ENCODE peak calls at places on chromosomes 12 and 14, in four cellular contexts. V, R, E and X are unnamed samples. For H3K36me3 and H3K27me3, the result is how much of the 10 kb centered on the place peaks cover.

GRCh38 chr14:74475678-74476077 is 17.4 kb downstream of the NPC2 start:
- DNase-seq in V (no peak), R (no peak), E (no peak), X (peak)

GRCh38 chr14:59026086-59026485 is 162.4 kb upstream of the DAAM1 start:
- DNase-seq in V (no peak), R (no peak), E (no peak), X (no peak)

GRCh38 chr14:29274890-29275651 is 508.5 kb downstream of the FOXG1 start:
- DNase-seq in V (no peak), R (no peak), E (no peak), X (peak)

GRCh38 chr12:685388-685787 is 22.1 kb upstream of the NINJ2 start:
- DNase-seq in V (no peak), R (no peak), E (no peak), X (no peak)

GRCh38 chr12:116319851-116320621 is 42.5 kb upstream of the MED13L start:
- DNase-seq in V (no peak), R (no peak), E (no peak), X (no peak)

GRCh38 chr12:5796171-5797091 is 148.6 kb downstream of the ANO2 start:
- DNase-seq in V (peak), R (peak), E (peak), X (peak)

GRCh38 chr12:112418596-112419268 is at the start of gene PTPN11:
- DNase-seq in V (peak), R (peak), E (peak), X (peak)

GRCh38 chr14:92610849-92611271 is 97.3 kb downstream of the RIN3 start:
- DNase-seq in V (no peak), R (no peak), E (no peak), X (no peak)

GRCh38 chr14:61258985-61259384 is 22.2 kb downstream of the TMEM30B start:
- DNase-seq in V (no peak), R (no peak), E (no peak), X (no peak)

GRCh38 chr12:27463826-27464554 is 17.5 kb downstream of the SMCO2 start:
- DNase-seq in V (no peak), R (no peak), E (no peak), X (no peak)

GRCh38 chr12:98419101-98419794 is 96.1 kb upstream of the TMPO start:
- DNase-seq in V (no peak), R (no peak), E (no peak), X (no peak)

GRCh38 chr14:30443368-30444007 is 115.5 kb upstream of the G2E3 start:
- DNase-seq in V (peak), R (peak), E (peak), X (no peak)

GRCh38 chr12:59708059-59708458 is 112.2 kb downstream of the SLC16A7 start:
- DNase-seq in V (no peak), R (no peak), E (no peak), X (no peak)

GRCh38 chr14:89367449-89368120 is 49.4 kb downstream of the FOXN3 start:
- DNase-seq in V (no peak), R (no peak), E (no peak), X (no peak)

GRCh38 chr12:56759270-56759908 is 3.7 kb upstream of the HSD17B6 start:
- DNase-seq in V (no peak), R (no peak), E (peak), X (no peak)

GRCh38 chr14:89564291-89564957 is 147.4 kb upstream of the FOXN3 start:
- DNase-seq in V (no peak), R (no peak), E (no peak), X (no peak)

GRCh38 chr14:54094765-54095164 is 138.1 kb upstream of the BMP4 start:
- DNase-seq in V (no peak), R (no peak), E (no peak), X (no peak)

GRCh38 chr12:58918475-58918874 is 1.8 kb downstream of the LRIG3 start:
- DNase-seq in V (no peak), R (peak), E (no peak), X (no peak)

GRCh38 chr12:120216742-120217595 is 16.1 kb upstream of the RPLP0 start:
- DNase-seq in V (no peak), R (no peak), E (no peak), X (no peak)

GRCh38 chr14:72892879-72893635 is 844 bp downstream of the DPF3 start:
- DNase-seq in V (peak), R (peak), E (no peak), X (peak)

GRCh38 chr14:75667099-75667498 is 6.1 kb downstream of the TTLL5 start:
- DNase-seq in V (no peak), R (no peak), E (no peak), X (no peak)
- H3K36me3 ChIP-seq in V (under half), R (under half), E (under half), X (half or more)

GRCh38 chr14:56816575-56817391 is 6.5 kb upstream of the OTX2 start:
- DNase-seq in V (no peak), R (peak), E (no peak), X (no peak)

GRCh38 chr14:56817396-56817921 is 7.2 kb upstream of the OTX2 start:
- DNase-seq in V (no peak), R (peak), E (no peak), X (peak)

GRCh38 chr14:56813143-56813551 is 2.9 kb upstream of the OTX2 start:
- DNase-seq in V (no peak), R (peak), E (no peak), X (no peak)

GRCh38 chr14:56814468-56815074 is 4.3 kb upstream of the OTX2 start:
- DNase-seq in V (no peak), R (peak), E (no peak), X (peak)

DNA sequence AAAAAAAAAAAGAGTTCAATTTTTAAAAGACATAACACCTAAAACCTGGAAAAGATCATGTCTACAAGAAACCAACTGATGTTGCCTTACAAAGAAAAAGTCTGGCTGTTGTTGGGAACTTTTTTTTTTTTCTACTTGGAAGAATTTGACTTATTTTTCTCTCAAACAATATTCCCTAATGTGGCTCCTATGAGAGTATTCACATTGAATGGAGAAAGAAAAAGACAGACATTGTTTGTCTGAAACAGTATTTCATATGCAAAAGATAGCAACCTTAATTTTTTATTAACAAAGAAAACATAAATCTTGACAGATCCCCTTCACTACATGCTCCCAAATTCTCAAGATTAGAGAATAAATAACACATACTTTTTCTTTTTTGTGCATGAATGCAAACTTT is 5.0 kb upstream of the OTX2 start:
- DNase-seq in V (no peak), R (no peak), E (no peak), X (no peak)
- H3K27me3 ChIP-seq in V (under half), R (half or more), E (under half), X (under half)

GRCh38 chr12:70249903-70250302 is 6.7 kb downstream of the CNOT2 start:
- DNase-seq in V (no peak), R (no peak), E (no peak), X (no peak)
- H3K36me3 ChIP-seq in V (under half), R (under half), E (under half), X (under half)

GRCh38 chr14:36503771-36504741 is 16.0 kb downstream of the NKX2-1 start:
- DNase-seq in V (no peak), R (peak), E (no peak), X (no peak)
- H3K27me3 ChIP-seq in V (under half), R (half or more), E (under half), X (half or more)

GRCh38 chr12:132109741-132110140 is 34.4 kb downstream of the DDX51 start:
- DNase-seq in V (no peak), R (no peak), E (no peak), X (no peak)
- H3K36me3 ChIP-seq in V (half or more), R (under half), E (under half), X (under half)

GRCh38 chr12:54045868-54046529 is 7.6 kb upstream of the HOXC4 start:
- DNase-seq in V (no peak), R (no peak), E (no peak), X (no peak)

GRCh38 chr12:54047964-54048303 is 5.7 kb upstream of the HOXC4 start:
- DNase-seq in V (no peak), R (peak), E (no peak), X (no peak)

GRCh38 chr12:54048694-54049093 is 4.9 kb upstream of the HOXC4 start:
- DNase-seq in V (no peak), R (no peak), E (no peak), X (no peak)

GRCh38 chr12:54047160-54047963 is 6.3 kb upstream of the HOXC4 start:
- DNase-seq in V (no peak), R (peak), E (no peak), X (no peak)

GRCh38 chr12:54046809-54047159 is 6.9 kb upstream of the HOXC4 start:
- DNase-seq in V (no peak), R (no peak), E (no peak), X (no peak)
- H3K27me3 ChIP-seq in V (half or more), R (half or more), E (under half), X (under half)

DNA sequence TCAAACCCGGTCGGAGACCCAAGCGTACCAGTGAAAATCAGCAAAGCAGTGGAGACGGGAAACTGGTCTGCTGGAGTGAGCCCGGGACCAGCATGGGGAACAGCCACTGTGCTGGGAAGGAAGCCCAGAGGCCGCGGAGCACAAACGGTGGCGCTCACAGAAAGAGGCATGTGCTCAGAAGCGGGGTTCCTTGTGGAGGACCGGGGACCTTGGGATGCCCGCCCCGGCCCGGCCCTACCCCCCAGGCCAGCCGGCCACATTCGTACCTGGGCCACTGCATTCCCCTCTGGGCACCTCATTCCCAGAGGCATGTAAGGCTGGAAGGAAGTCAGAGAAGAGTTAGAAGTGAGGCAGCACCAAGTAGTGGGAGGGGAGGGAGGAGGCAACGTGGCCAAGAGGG is 79.3 kb downstream of the RFLNA start:
- DNase-seq in V (no peak), R (no peak), E (no peak), X (no peak)
- H3K36me3 ChIP-seq in V (under half), R (under half), E (under half), X (half or more)

DNA sequence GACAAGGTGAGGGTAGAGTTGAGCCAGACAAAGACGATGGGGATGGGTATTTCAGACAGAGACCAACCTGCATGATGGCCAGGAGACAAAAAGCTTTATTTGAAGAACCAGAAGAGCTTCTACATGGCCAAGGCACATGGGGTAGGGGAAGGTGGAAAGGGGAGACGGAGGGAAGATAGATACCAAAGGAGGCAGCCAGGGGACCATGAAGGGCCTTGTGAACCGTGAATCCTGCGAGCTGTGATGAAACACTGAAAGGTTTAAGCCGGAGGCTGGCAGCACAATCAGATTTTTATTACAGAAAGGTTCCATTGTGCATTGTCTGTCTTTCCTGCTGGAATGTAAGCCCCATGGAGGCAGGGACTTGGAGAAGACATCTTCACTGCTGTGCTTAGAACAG is 72.4 kb downstream of the PLXNC1 start:
- DNase-seq in V (no peak), R (no peak), E (no peak), X (no peak)
- H3K27me3 ChIP-seq in V (under half), R (under half), E (under half), X (under half)

GRCh38 chr14:101980700-101981099 is 16.3 kb downstream of the DYNC1H1 start:
- DNase-seq in V (no peak), R (no peak), E (peak), X (no peak)
- H3K36me3 ChIP-seq in V (half or more), R (under half), E (under half), X (half or more)

GRCh38 chr14:102923201-102923919 is 897 bp downstream of the AMN start:
- DNase-seq in V (no peak), R (peak), E (peak), X (no peak)
- H3K27me3 ChIP-seq in V (under half), R (half or more), E (under half), X (under half)